ENCODE peak calls at places on chromosome 21, in four cellular contexts. One of them, this sample, is unnamed.

GRCh38 chr21:29655577-29655976 is 284.2 kb downstream of the GRIK1 start:
- DNase-seq in HEK293T: no peak
- DNase-seq in NT2/D1: no peak
- DNase-seq in H1: no peak
- DNase-seq in this sample: no peak

GRCh38 chr21:37073417-37074194 is 552 bp downstream of the TTC3 start:
- DNase-seq in NT2/D1: no peak
- DNase-seq in HEK293T: peak; percentile 35
- DNase-seq in H1: peak; percentile 56
- DNase-seq in this sample: no peak

GRCh38 chr21:35525443-35525842 is 476.3 kb upstream of the RUNX1 start:
- DNase-seq in NT2/D1: no peak
- DNase-seq in H1: no peak
- DNase-seq in HEK293T: no peak
- DNase-seq in this sample: no peak

GRCh38 chr21:38367646-38368045 is 110.9 kb downstream of the KCNJ15 start:
- DNase-seq in HEK293T: no peak
- DNase-seq in NT2/D1: no peak
- DNase-seq in H1: no peak
- DNase-seq in this sample: no peak

GRCh38 chr21:34630536-34631143 is 15.7 kb upstream of the RCAN1 start:
- DNase-seq in NT2/D1: peak; percentile 63
- DNase-seq in H1: no peak
- DNase-seq in HEK293T: peak; percentile 68
- DNase-seq in this sample: peak; percentile 44

GRCh38 chr21:41425954-41426655 is at the start of gene MX1:
- DNase-seq in HEK293T: no peak
- DNase-seq in H1: peak; percentile 60
- DNase-seq in NT2/D1: no peak
- DNase-seq in this sample: peak; percentile 16

GRCh38 chr21:17472592-17473271 is 40.1 kb upstream of the CXADR start:
- DNase-seq in H1: no peak
- DNase-seq in HEK293T: no peak
- DNase-seq in NT2/D1: no peak
- DNase-seq in this sample: peak; percentile 99

GRCh38 chr21:25881524-25882376 is 147.0 kb downstream of the GABPA start:
- DNase-seq in H1: peak; percentile 80
- DNase-seq in HEK293T: peak; percentile 78
- DNase-seq in NT2/D1: peak; percentile 48
- DNase-seq in this sample: peak; percentile 39

GRCh38 chr21:33132054-33132453 is 62.1 kb downstream of the OLIG1 start:
- DNase-seq in NT2/D1: no peak
- DNase-seq in H1: no peak
- DNase-seq in HEK293T: no peak
- DNase-seq in this sample: peak; percentile 6

GRCh38 chr21:28393279-28393678 is 599.4 kb downstream of the LTN1 start:
- DNase-seq in HEK293T: no peak
- DNase-seq in NT2/D1: no peak
- DNase-seq in H1: no peak
- DNase-seq in this sample: no peak

GRCh38 chr21:29287383-29287782 is 11.3 kb upstream of the BACH1 start:
- DNase-seq in NT2/D1: no peak
- DNase-seq in H1: no peak
- DNase-seq in HEK293T: no peak
- DNase-seq in this sample: peak; percentile 35

DNA sequence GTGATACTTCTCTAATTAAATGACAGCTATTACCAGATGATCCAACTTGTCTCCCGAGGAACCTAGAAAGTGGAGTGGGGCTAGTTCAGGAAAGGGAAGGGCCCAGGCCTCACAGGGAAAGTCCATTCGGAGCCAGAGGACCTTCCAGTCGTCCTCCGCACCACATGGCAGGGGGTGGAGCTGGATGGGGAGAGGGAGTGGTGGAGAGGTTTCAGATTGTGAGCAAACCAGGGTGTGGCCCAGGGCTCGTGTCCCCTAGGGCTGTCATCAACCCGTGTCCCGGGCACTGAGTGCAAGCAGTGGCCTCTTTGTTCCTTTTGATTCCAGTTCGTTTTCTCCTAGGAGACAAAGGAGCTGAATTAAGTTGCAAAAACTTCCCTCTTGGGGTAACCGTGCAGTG is 114.9 kb downstream of the HUNK start:
- DNase-seq in HEK293T: no peak
- DNase-seq in H1: no peak
- DNase-seq in NT2/D1: no peak
- DNase-seq in this sample: no peak
- TF ChIP-seq SUZ12 in HEK293T: no peak
- TF ChIP-seq SUZ12 in H1: no peak
- TF ChIP-seq SUZ12 in NT2/D1: no peak
- TF ChIP-seq SUZ12 in this sample: no peak

GRCh38 chr21:45523411-45524101 is 18.7 kb downstream of the SLC19A1 start:
- DNase-seq in HEK293T: no peak
- DNase-seq in NT2/D1: no peak
- DNase-seq in H1: no peak
- DNase-seq in this sample: no peak
- TF ChIP-seq SUZ12 in HEK293T: no peak
- TF ChIP-seq SUZ12 in NT2/D1: no peak
- TF ChIP-seq SUZ12 in H1: no peak
- TF ChIP-seq SUZ12 in this sample: no peak

GRCh38 chr21:16420086-16420724 is 690.4 kb downstream of the USP25 start:
- DNase-seq in H1: no peak
- DNase-seq in NT2/D1: no peak
- DNase-seq in HEK293T: peak; percentile 62
- DNase-seq in this sample: peak; percentile 9
- TF ChIP-seq SUZ12 in H1: no peak
- TF ChIP-seq SUZ12 in NT2/D1: no peak
- TF ChIP-seq SUZ12 in HEK293T: no peak
- TF ChIP-seq SUZ12 in this sample: no peak

GRCh38 chr21:42489991-42490390 is 6.0 kb downstream of the RSPH1 start:
- DNase-seq in HEK293T: no peak
- DNase-seq in NT2/D1: no peak
- DNase-seq in H1: no peak
- DNase-seq in this sample: no peak
- TF ChIP-seq SUZ12 in HEK293T: no peak
- TF ChIP-seq SUZ12 in NT2/D1: no peak
- TF ChIP-seq SUZ12 in H1: no peak
- TF ChIP-seq SUZ12 in this sample: no peak

GRCh38 chr21:44615466-44615865 is 3.6 kb downstream of the KRTAP10-8 start:
- DNase-seq in NT2/D1: no peak
- DNase-seq in H1: peak; percentile 35
- DNase-seq in HEK293T: no peak
- DNase-seq in this sample: no peak
- TF ChIP-seq SUZ12 in NT2/D1: no peak
- TF ChIP-seq SUZ12 in H1: no peak
- TF ChIP-seq SUZ12 in HEK293T: no peak
- TF ChIP-seq SUZ12 in this sample: no peak